ENCODE peak calls at places on chromosomes 7 and 10, in ten cellular contexts. D, N, O, Y, L, P, X, V, F and S are unnamed samples. For H3K4me1, the result is how much of the 10 kb centered on the place peaks cover.

GRCh38 chr10:99742240-99742639 is 10.2 kb downstream of the CUTC start:
- DNase-seq in F (no peak), O (no peak), Y (peak), P (peak), L (no peak), X (no peak), D (no peak), N (peak), V (no peak), S (no peak)

GRCh38 chr7:2309889-2310331 is 4.3 kb downstream of the SNX8 start:
- DNase-seq in N (no peak), O (peak), P (peak), D (peak), L (no peak), V (peak), F (no peak), X (no peak), Y (peak), S (no peak)

GRCh38 chr10:119139464-119140067 is 25.9 kb downstream of the SFXN4 start:
- DNase-seq in Y (no peak), X (peak), P (peak), L (peak), O (peak), D (no peak), F (peak), N (peak), V (peak), S (peak)

GRCh38 chr7:150317748-150318444 is 5.3 kb upstream of the LRRC61 start:
- DNase-seq in Y (no peak), N (peak), P (peak), X (peak), O (no peak), L (no peak), V (no peak), D (peak), F (no peak), S (no peak)

GRCh38 chr10:43214071-43214955 is 52.6 kb downstream of the RASGEF1A start:
- DNase-seq in N (peak), X (no peak), Y (no peak), V (no peak), D (peak), L (no peak), P (peak), O (no peak), F (no peak), S (no peak)

GRCh38 chr7:32264667-32265284 is 194.6 kb upstream of the PDE1C start:
- DNase-seq in N (no peak), V (no peak), F (no peak), Y (no peak), X (no peak), P (no peak), D (no peak), L (no peak), O (no peak), S (no peak)

GRCh38 chr10:10816453-10816852 is 201.2 kb upstream of the CELF2 start:
- DNase-seq in L (no peak), D (peak), X (no peak), N (peak), O (no peak), Y (no peak), V (no peak), F (no peak), P (peak), S (no peak)

GRCh38 chr7:1742555-1743303 is 72.7 kb downstream of the ELFN1 start:
- DNase-seq in O (no peak), P (peak), L (no peak), V (no peak), N (peak), D (no peak), Y (peak), F (peak), X (peak), S (peak)

GRCh38 chr7:138875794-138876193 is 77.8 kb upstream of the ATP6V0A4 start:
- DNase-seq in P (peak), O (no peak), D (peak), X (no peak), V (no peak), N (peak), L (no peak), Y (no peak), F (no peak), S (no peak)

GRCh38 chr7:101066858-101067227 is 18.4 kb upstream of the TRIM56 start:
- DNase-seq in X (no peak), O (no peak), D (no peak), L (no peak), F (no peak), N (no peak), P (no peak), V (no peak), Y (no peak), S (no peak)

GRCh38 chr10:19518632-19519031 is 297.6 kb upstream of the PLXDC2 start:
- DNase-seq in V (no peak), P (no peak), X (no peak), D (no peak), F (no peak), N (peak), L (no peak), O (no peak), Y (no peak), S (no peak)

GRCh38 chr10:29430101-29430500 is 141.2 kb downstream of the LYZL1 start:
- DNase-seq in X (no peak), L (no peak), D (no peak), V (no peak), P (peak), N (peak), F (no peak), Y (no peak), O (no peak), S (no peak)

GRCh38 chr10:77297370-77297692 is 340.3 kb downstream of the KCNMA1 start:
- DNase-seq in Y (no peak), V (no peak), X (no peak), N (peak), D (peak), P (peak), O (no peak), L (no peak), F (no peak), S (no peak)

GRCh38 chr10:94617389-94617944 is 66.1 kb upstream of the CYP2C18 start:
- DNase-seq in Y (no peak), V (no peak), O (no peak), F (no peak), X (no peak), P (no peak), D (no peak), L (no peak), N (no peak), S (no peak)

GRCh38 chr7:156448918-156449317 is 191.7 kb upstream of the RNF32 start:
- DNase-seq in L (no peak), X (no peak), O (no peak), V (no peak), P (no peak), Y (no peak), N (no peak), F (no peak), D (no peak), S (no peak)

GRCh38 chr10:35092851-35093250 is 2.7 kb upstream of the CUL2 start:
- DNase-seq in Y (no peak), O (no peak), F (no peak), N (peak), P (no peak), V (no peak), X (no peak), D (no peak), L (no peak), S (no peak)

GRCh38 chr10:42979181-42979580 is 97.7 kb upstream of the RET start:
- DNase-seq in X (no peak), F (no peak), D (no peak), Y (no peak), V (no peak), N (no peak), O (no peak), P (no peak), L (peak), S (no peak)

GRCh38 chr10:62769574-62770242 is 34.8 kb upstream of the ADO start:
- DNase-seq in P (peak), N (peak), Y (no peak), L (no peak), O (no peak), F (peak), X (no peak), V (no peak), D (no peak), S (no peak)

GRCh38 chr7:1578513-1578912 is 8.7 kb upstream of the PSMG3 start:
- DNase-seq in F (no peak), Y (no peak), P (no peak), N (no peak), O (no peak), D (no peak), L (no peak), V (no peak), X (no peak), S (no peak)

GRCh38 chr7:151426486-151426905 is 13.4 kb downstream of the CRYGN start:
- DNase-seq in V (no peak), Y (no peak), L (peak), N (peak), F (peak), D (peak), O (peak), P (peak), X (peak), S (peak)

GRCh38 chr10:104020020-104020419 is 53.1 kb downstream of the SLK start:
- DNase-seq in N (no peak), P (no peak), O (no peak), X (no peak), L (no peak), D (no peak), Y (no peak), F (no peak), V (no peak), S (no peak)

GRCh38 chr10:91190388-91190870 is 30.0 kb upstream of the PCGF5 start:
- DNase-seq in L (no peak), V (no peak), F (no peak), P (peak), X (no peak), Y (no peak), D (peak), N (peak), O (no peak), S (no peak)

GRCh38 chr10:59098387-59098786 is 78.1 kb upstream of the PHYHIPL start:
- DNase-seq in Y (no peak), X (no peak), D (peak), P (peak), N (peak), F (peak), L (no peak), V (no peak), O (no peak), S (peak)

GRCh38 chr10:22410846-22411245 is 65.5 kb downstream of the SPAG6 start:
- DNase-seq in F (no peak), P (no peak), V (no peak), L (no peak), X (no peak), D (no peak), O (no peak), Y (no peak), N (no peak), S (no peak)

GRCh38 chr7:40808409-40808942 is 673.7 kb downstream of the SUGCT start:
- DNase-seq in N (peak), P (peak), V (no peak), X (peak), O (no peak), L (peak), Y (no peak), F (no peak), D (peak), S (peak)
- H3K4me1 ChIP-seq in N (half or more), P (under half), V (under half), X (under half), O (under half), L (under half), Y (under half), F (under half), D (under half), S (under half)

DNA sequence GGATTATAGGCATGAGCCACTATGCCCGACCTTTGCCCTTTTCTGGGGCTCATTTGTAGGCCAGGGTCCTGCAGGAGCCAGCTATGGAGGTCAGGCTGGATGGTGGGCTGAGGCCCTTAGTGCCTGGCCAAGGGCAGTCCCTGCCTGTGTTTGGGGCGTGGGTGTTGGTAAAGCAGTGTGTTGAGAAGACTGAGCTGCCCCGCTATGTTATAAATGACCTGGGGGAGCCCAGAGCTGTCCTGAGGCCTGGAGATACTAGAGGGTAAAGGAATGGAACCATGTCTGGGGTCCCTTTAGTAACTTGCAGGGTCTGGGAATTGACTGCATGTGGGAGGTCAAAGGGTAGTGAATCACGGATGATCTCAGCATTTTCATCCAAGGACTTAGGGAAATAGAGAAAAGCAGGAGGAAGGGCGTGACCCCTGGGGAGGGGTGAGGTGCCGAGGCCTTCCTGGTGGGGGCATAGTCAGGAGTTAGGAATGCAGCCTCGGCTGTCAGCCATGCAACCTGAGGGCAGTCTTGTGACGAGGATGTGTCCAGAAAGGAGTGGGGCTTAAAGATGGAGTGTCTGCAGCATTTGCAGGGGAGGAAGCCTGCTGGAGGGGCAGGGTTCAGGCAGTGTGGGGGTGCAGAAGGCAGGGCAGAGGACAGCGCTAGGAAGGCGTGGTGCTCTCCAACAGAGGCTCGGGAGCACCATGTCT is 31.5 kb downstream of the TMEM248 start:
- DNase-seq in V (no peak), Y (no peak), O (peak), X (peak), P (peak), L (peak), F (no peak), D (peak), N (peak), S (peak)
- H3K4me3 ChIP-seq in V (no peak), Y (no peak), O (no peak), X (no peak), P (no peak), L (no peak), F (no peak), D (no peak), N (no peak), S (no peak)

GRCh38 chr10:132455441-132455971 is 58.5 kb downstream of the PWWP2B start:
- DNase-seq in X (no peak), O (no peak), Y (no peak), V (no peak), P (no peak), D (no peak), F (no peak), L (no peak), N (no peak), S (peak)

GRCh38 chr10:132457328-132458070 is 60.5 kb downstream of the PWWP2B start:
- DNase-seq in X (no peak), L (peak), N (no peak), Y (no peak), P (no peak), D (no peak), V (no peak), F (no peak), O (no peak), S (no peak)

GRCh38 chr10:132455986-132456847 is 59.2 kb downstream of the PWWP2B start:
- DNase-seq in N (no peak), L (peak), V (no peak), F (no peak), Y (no peak), P (no peak), D (no peak), O (no peak), X (no peak), S (no peak)

GRCh38 chr10:132458071-132458594 is 61.1 kb downstream of the PWWP2B start:
- DNase-seq in L (peak), F (no peak), D (no peak), Y (no peak), N (no peak), X (no peak), O (no peak), V (no peak), P (no peak), S (no peak)

GRCh38 chr10:132456881-132457280 is 59.9 kb downstream of the PWWP2B start:
- DNase-seq in L (peak), N (no peak), Y (no peak), P (no peak), V (no peak), X (no peak), D (no peak), O (no peak), F (no peak), S (no peak)
- H3K4me1 ChIP-seq in L (under half), N (under half), Y (under half), P (under half), V (under half), X (under half), D (under half), O (under half), F (under half), S (under half)

DNA sequence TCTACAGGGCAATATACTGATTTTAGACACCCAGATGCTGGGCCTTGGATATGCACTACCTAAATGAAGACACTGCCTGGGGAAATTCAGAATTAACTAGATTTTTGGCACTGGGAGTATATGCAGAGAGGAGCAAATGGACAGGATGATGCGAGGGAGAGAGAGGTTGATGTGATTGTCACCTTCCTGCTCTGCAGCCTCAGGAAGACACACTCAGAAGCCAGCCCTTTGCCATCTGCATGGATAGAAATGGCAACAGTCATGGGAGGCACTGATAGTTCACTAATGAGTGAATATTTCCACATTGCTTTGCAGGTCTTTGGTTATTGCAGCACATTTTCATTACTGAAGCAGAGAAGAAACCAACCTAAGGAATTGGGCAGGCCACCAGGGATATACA is 397.2 kb upstream of the NFE2L3 start:
- DNase-seq in O (no peak), X (no peak), V (no peak), D (no peak), F (no peak), P (no peak), N (no peak), Y (no peak), L (no peak), S (no peak)
- H3K4me3 ChIP-seq in O (no peak), X (no peak), V (no peak), D (no peak), F (no peak), P (no peak), N (no peak), Y (no peak), L (no peak), S (no peak)

GRCh38 chr7:129571201-129571600 is 40.3 kb upstream of the NRF1 start:
- DNase-seq in X (no peak), O (no peak), D (no peak), F (no peak), N (no peak), P (no peak), Y (no peak), V (no peak), L (no peak), S (no peak)

GRCh38 chr7:129569811-129570215 is 41.7 kb upstream of the NRF1 start:
- DNase-seq in V (no peak), X (no peak), L (no peak), P (peak), N (peak), D (peak), O (peak), Y (no peak), F (no peak), S (peak)

GRCh38 chr7:129569326-129569725 is 42.2 kb upstream of the NRF1 start:
- DNase-seq in V (no peak), D (no peak), P (no peak), O (no peak), N (no peak), L (no peak), X (no peak), Y (no peak), F (no peak), S (no peak)

GRCh38 chr7:129567377-129567776 is 44.1 kb upstream of the NRF1 start:
- DNase-seq in X (no peak), Y (no peak), O (no peak), D (no peak), P (no peak), L (no peak), N (no peak), F (no peak), V (no peak), S (no peak)

GRCh38 chr7:129568240-129568639 is 43.3 kb upstream of the NRF1 start:
- DNase-seq in P (no peak), N (no peak), O (no peak), D (no peak), X (no peak), L (no peak), V (no peak), F (no peak), Y (no peak), S (no peak)
- H3K4me1 ChIP-seq in P (under half), N (under half), O (under half), D (under half), X (under half), L (under half), V (under half), F (under half), Y (under half), S (under half)

GRCh38 chr10:127892743-127893142 is at the start of gene CLRN3:
- DNase-seq in N (no peak), P (no peak), L (no peak), V (no peak), O (no peak), F (no peak), Y (no peak), X (no peak), D (no peak), S (peak)
- H3K4me3 ChIP-seq in N (no peak), P (no peak), L (no peak), V (no peak), O (no peak), F (no peak), Y (no peak), X (no peak), D (no peak), S (peak)

DNA sequence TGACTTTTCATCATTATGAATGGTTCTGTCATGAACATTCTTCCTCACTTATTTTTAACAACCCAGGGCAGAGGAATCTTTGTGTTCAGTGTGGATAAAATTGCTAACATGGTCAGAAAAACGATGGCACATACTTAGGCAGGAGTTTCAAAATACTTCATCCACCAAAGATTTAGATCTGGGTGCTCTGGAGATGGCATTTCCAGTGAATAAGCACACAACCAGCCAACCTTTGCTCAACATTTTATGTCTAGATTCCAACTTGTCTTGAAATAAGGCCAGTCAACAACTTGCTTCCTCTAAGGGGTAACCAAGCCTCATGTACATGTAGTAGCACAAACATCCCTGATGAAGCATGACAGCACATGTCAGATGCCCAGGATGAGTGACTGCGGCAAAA is 33.4 kb upstream of the ADRB1 start:
- DNase-seq in L (no peak), P (no peak), O (no peak), X (no peak), N (no peak), Y (no peak), F (no peak), D (no peak), V (no peak), S (no peak)
- H3K4me1 ChIP-seq in L (under half), P (under half), O (under half), X (under half), N (under half), Y (under half), F (under half), D (under half), V (under half), S (under half)

GRCh38 chr10:97788552-97789442 is 17.0 kb upstream of the SFRP5 start:
- DNase-seq in O (no peak), F (no peak), D (peak), P (no peak), N (no peak), L (no peak), X (no peak), Y (no peak), V (no peak), S (peak)
- H3K4me3 ChIP-seq in O (no peak), F (no peak), D (no peak), P (no peak), N (no peak), L (no peak), X (no peak), Y (no peak), V (no peak), S (no peak)